ENCODE peak calls at places on chromosomes 16 and 17, in eight cellular contexts. Q is endothelial cell, C is esophagus muscularis mucosa, X is foreskin keratinocyte, F is cardiac fibroblast, A is HCT116, P is GM13977, K is GM10248. R is an unnamed sample.

GRCh38 chr17:48137658-48138057 is 30.1 kb downstream of the SNX11 start:
- DNase-seq in Q (no peak), C (no peak), X (no peak), F (no peak), A (no peak), P (no peak), K (no peak), R (no peak)

GRCh38 chr17:39069114-39069756 is 82.2 kb downstream of the PLXDC1 start:
- DNase-seq in Q (peak; percentile 16), C (no peak), X (peak; percentile 32), F (peak; percentile 70), A (no peak), P (peak; percentile 74), K (peak; percentile 78), R (peak; percentile 45)

GRCh38 chr17:68288804-68289203 is 2.1 kb downstream of the SLC16A6 start:
- DNase-seq in Q (no peak), C (no peak), X (no peak), F (no peak), A (no peak), P (peak; percentile 60), K (peak; percentile 52), R (peak; percentile 50)

GRCh38 chr17:49450735-49451134 is 36.1 kb upstream of the PHB1 start:
- DNase-seq in Q (no peak), C (no peak), X (peak; percentile 68), F (peak; percentile 35), A (no peak), P (no peak), K (no peak), R (no peak)

GRCh38 chr17:7750321-7750821 is 32.8 kb downstream of the DNAH2 start:
- DNase-seq in Q (no peak), C (no peak), X (peak; percentile 83), F (peak; percentile 87), A (no peak), P (no peak), K (no peak), R (no peak)

GRCh38 chr17:67718325-67718941 is 697 bp downstream of the NOL11 start:
- DNase-seq in Q (no peak), C (no peak), X (peak; percentile 30), F (peak; percentile 28), A (no peak), P (peak; percentile 42), K (peak; percentile 46), R (peak; percentile 43)

GRCh38 chr17:49364119-49364518 is 2.1 kb upstream of the ZNF652 start:
- DNase-seq in Q (no peak), C (no peak), X (no peak), F (no peak), A (no peak), P (no peak), K (no peak), R (no peak)

GRCh38 chr16:9049241-9049640 is 42.2 kb upstream of the HAPSTR1 start:
- DNase-seq in Q (no peak), C (no peak), X (peak; percentile 30), F (peak; percentile 80), A (no peak), P (no peak), K (no peak), R (no peak)

GRCh38 chr16:81664153-81664552 is 114.9 kb upstream of the PLCG2 start:
- DNase-seq in Q (no peak), C (no peak), X (no peak), F (no peak), A (no peak), P (no peak), K (no peak), R (no peak)

GRCh38 chr17:21351366-21352065 is 24.6 kb upstream of the KCNJ12 start:
- DNase-seq in Q (no peak), C (no peak), X (no peak), F (no peak), A (no peak), P (no peak), K (no peak), R (no peak)

GRCh38 chr16:52573365-52574104 is 26.6 kb upstream of the TOX3 start:
- DNase-seq in Q (no peak), C (no peak), X (no peak), F (no peak), A (no peak), P (no peak), K (peak; percentile 8), R (no peak)

GRCh38 chr17:45261577-45262515 is at the start of gene SPATA32:
- DNase-seq in Q (peak; percentile 37), C (no peak), X (no peak), F (no peak), A (no peak), P (peak; percentile 85), K (peak; percentile 81), R (peak; percentile 91)

GRCh38 chr17:21542991-21543390 is 149.3 kb upstream of the KCNJ18 start:
- DNase-seq in Q (no peak), C (no peak), X (no peak), F (no peak), A (no peak), P (no peak), K (no peak), R (no peak)

GRCh38 chr16:27779719-27780161 is 229.8 kb downstream of the KATNIP start:
- DNase-seq in Q (peak; percentile 75), C (no peak), X (no peak), F (peak; percentile 19), A (no peak), P (no peak), K (no peak), R (no peak)

GRCh38 chr16:89422527-89422904 is 67.8 kb downstream of the ANKRD11 start:
- DNase-seq in Q (no peak), C (no peak), X (no peak), F (peak; percentile 90), A (no peak), P (peak; percentile 79), K (peak; percentile 77), R (peak; percentile 65)

GRCh38 chr17:80996422-80997305 is 5.0 kb downstream of the CHMP6 start:
- DNase-seq in Q (no peak), C (no peak), X (no peak), F (no peak), A (no peak), P (peak; percentile 12), K (no peak), R (no peak)

GRCh38 chr17:18363021-18363941 is at the start of gene SHMT1:
- DNase-seq in Q (peak; percentile 91), C (peak; percentile 98), X (peak; percentile 80), F (peak; percentile 85), A (peak; percentile 82), P (peak; percentile 98), K (peak; percentile 98), R (peak; percentile 95)

GRCh38 chr17:30519707-30520106 is 42.5 kb downstream of the GOSR1 start:
- DNase-seq in Q (no peak), C (no peak), X (peak; percentile 70), F (peak; percentile 97), A (no peak), P (no peak), K (no peak), R (no peak)

DNA sequence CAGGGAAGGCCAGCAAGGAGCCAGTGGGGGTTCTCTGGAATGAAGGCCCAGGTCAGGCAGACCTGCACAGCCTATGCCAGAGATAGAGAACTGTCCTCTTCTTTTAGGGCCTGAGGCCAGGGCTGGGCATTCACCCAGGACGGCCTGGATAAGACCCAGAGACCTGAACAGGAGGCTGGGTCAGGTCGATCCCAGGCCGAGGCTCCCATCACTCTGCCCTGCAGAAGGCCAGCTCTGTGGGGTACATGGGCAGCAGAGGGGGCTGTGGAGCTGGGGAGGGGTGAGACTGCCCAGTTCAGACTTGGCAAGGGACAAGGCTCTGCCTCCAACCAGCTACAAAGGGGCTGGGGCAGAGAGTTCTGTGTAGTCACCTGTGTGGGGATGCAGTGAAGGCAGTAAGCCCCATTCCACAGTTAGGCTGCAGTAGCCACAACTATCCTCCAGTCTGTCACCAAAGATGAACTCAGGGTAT is 14.6 kb downstream of the HSD11B2 start:
- DNase-seq in Q (no peak), C (no peak), X (no peak), F (no peak), A (no peak), P (no peak), K (no peak), R (no peak)
- TF ChIP-seq CTCF in Q (no peak), C (no peak), X (peak; percentile 9), F (peak; percentile 11), A (no peak), P (peak; percentile 1), K (peak; percentile 8), R (no peak)

GRCh38 chr16:46689492-46690280 is at the start of gene ORC6:
- DNase-seq in Q (peak; percentile 95), C (peak; percentile 100), X (peak; percentile 96), F (peak; percentile 98), A (peak; percentile 91), P (peak; percentile 95), K (peak; percentile 96), R (peak; percentile 99)
- TF ChIP-seq CTCF in Q (no peak), C (no peak), X (peak; percentile 72), F (peak; percentile 54), A (peak; percentile 41), P (peak; percentile 69), K (peak; percentile 66), R (peak; percentile 69)

GRCh38 chr17:82914375-82914774 is 74.6 kb upstream of the ZNF750 start:
- DNase-seq in Q (no peak), C (no peak), X (no peak), F (peak; percentile 16), A (no peak), P (no peak), K (peak; percentile 69), R (no peak)
- TF ChIP-seq CTCF in Q (no peak), C (no peak), X (peak; percentile 60), F (peak; percentile 59), A (no peak), P (peak; percentile 32), K (peak; percentile 51), R (no peak)

GRCh38 chr16:49466529-49466831 is 92.9 kb downstream of the C16orf78 start:
- DNase-seq in Q (no peak), C (peak; percentile 77), X (no peak), F (no peak), A (no peak), P (no peak), K (no peak), R (no peak)

GRCh38 chr16:49465661-49466528 is 92.3 kb downstream of the C16orf78 start:
- DNase-seq in Q (no peak), C (peak; percentile 86), X (no peak), F (no peak), A (no peak), P (no peak), K (no peak), R (no peak)

GRCh38 chr16:49464093-49464492 is 90.5 kb downstream of the C16orf78 start:
- DNase-seq in Q (no peak), C (no peak), X (no peak), F (no peak), A (no peak), P (no peak), K (no peak), R (no peak)

GRCh38 chr16:49463529-49463928 is 89.9 kb downstream of the C16orf78 start:
- DNase-seq in Q (no peak), C (peak; percentile 81), X (no peak), F (no peak), A (no peak), P (peak; percentile 84), K (peak; percentile 79), R (peak; percentile 90)

DNA sequence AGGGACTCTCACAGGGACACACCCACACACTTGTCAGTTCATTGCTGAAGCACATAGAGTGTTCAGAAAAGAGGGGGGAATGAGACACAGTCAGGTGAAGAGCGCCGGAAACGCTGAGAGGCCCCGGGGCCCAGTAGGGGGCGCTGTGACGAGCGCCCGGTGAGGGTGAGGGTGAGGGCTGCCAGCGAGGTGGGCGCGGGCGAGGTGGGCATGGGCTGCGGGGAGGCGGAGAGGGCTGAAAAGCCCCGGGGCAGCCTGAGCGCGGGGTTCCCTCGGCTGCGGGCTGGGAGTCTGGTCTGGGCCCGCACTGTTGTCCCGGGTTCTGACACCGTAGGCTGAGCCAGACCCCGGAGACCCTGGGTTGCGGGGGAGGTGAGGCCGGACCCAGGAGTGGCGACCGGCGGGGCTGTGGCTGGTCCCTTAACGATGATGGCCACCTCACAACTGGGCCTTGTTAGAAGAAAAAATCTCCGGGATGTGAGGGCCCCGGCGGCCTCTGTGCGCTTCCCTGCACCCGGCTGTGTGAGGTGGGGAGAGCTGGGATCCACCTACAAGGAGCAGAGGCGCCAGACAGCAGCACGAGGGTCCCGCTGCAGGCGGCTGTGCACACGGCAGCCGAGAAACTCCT is 91.4 kb downstream of the C16orf78 start:
- DNase-seq in Q (peak; percentile 33), C (peak; percentile 83), X (no peak), F (no peak), A (no peak), P (peak; percentile 54), K (peak; percentile 59), R (peak; percentile 26)
- TF ChIP-seq CTCF in Q (peak; percentile 84), C (no peak), X (no peak), F (peak; percentile 21), A (peak; percentile 81), P (peak; percentile 50), K (peak; percentile 14), R (peak; percentile 65)